ENCODE peak calls at places on chromosomes 12 and 14, in eight cellular contexts. G is NCI-H510A treated with DMSO at 0.1 percent for 48 hours; N is RPMI7951; T is NCI-H748 treated with DMSO at 0.1 percent for 48 hours; O is HEK293T; P is progenitor cell of endocrine pancreas; C is activated T-cell treated with anti-CD3 and anti-CD28 coated beads for 48 hours; V is activated CD4-positive, alpha-beta T cell treated with anti-CD3 and anti-CD28 coated beads for 1 hour. B is an unnamed sample.

GRCh38 chr12:51887476-51888315 is at the start of gene ANKRD33:
- DNase-seq in C (no peak), V (no peak), N (no peak), O (no peak), P (peak), T (no peak), G (no peak), B (no peak)

GRCh38 chr14:75301666-75302325 is 23.2 kb downstream of the FOS start:
- DNase-seq in O (no peak), T (no peak), C (no peak), P (no peak), G (no peak), V (no peak), N (no peak), B (no peak)

GRCh38 chr14:90730367-90730766 is 85.9 kb downstream of the TTC7B start:
- DNase-seq in O (no peak), N (no peak), G (no peak), C (no peak), T (no peak), V (no peak), P (no peak), B (no peak)

GRCh38 chr14:48983355-48983888 is 602.8 kb downstream of the RPS29 start:
- DNase-seq in G (peak), T (no peak), P (no peak), C (no peak), V (no peak), O (peak), N (no peak), B (no peak)

GRCh38 chr12:8609061-8609570 is 3.5 kb downstream of the AICDA start:
- DNase-seq in N (peak), T (peak), G (peak), C (no peak), P (no peak), O (peak), V (no peak), B (peak)

GRCh38 chr14:28763914-28764848 is 2.4 kb upstream of the FOXG1 start:
- DNase-seq in C (no peak), N (no peak), O (peak), P (no peak), G (peak), T (no peak), V (no peak), B (no peak)

GRCh38 chr12:109098142-109098652 is 800 bp downstream of the UNG start:
- DNase-seq in P (no peak), G (no peak), O (no peak), N (peak), T (no peak), V (no peak), C (no peak), B (peak)

GRCh38 chr12:89247541-89247942 is 104.8 kb downstream of the DUSP6 start:
- DNase-seq in O (no peak), G (peak), P (no peak), C (no peak), V (no peak), T (peak), N (peak), B (no peak)

GRCh38 chr14:72070458-72070857 is 138.2 kb downstream of the RGS6 start:
- DNase-seq in N (no peak), V (no peak), O (no peak), C (no peak), T (no peak), P (no peak), G (no peak), B (no peak)

GRCh38 chr12:65640489-65640901 is 183.8 kb upstream of the HMGA2 start:
- DNase-seq in T (no peak), N (no peak), C (no peak), O (peak), G (no peak), V (no peak), P (no peak), B (peak)

GRCh38 chr12:24462946-24463345 is 486.0 kb downstream of the BCAT1 start:
- DNase-seq in P (no peak), O (no peak), V (no peak), N (no peak), T (no peak), C (no peak), G (no peak), B (no peak)

GRCh38 chr14:25537846-25538455 is 488.0 kb upstream of the STXBP6 start:
- DNase-seq in P (peak), G (no peak), N (peak), O (peak), V (no peak), C (no peak), T (peak), B (peak)

GRCh38 chr14:61229475-61229888 is 51.7 kb downstream of the TMEM30B start:
- DNase-seq in O (peak), C (no peak), P (no peak), V (no peak), G (peak), T (peak), N (no peak), B (no peak)

GRCh38 chr14:64234877-64235651 is 59.1 kb downstream of the ESR2 start:
- DNase-seq in P (no peak), V (no peak), T (no peak), O (no peak), C (no peak), G (peak), N (no peak), B (no peak)

GRCh38 chr12:109592195-109592904 is 18.8 kb downstream of the MVK start:
- DNase-seq in C (no peak), P (no peak), T (no peak), V (no peak), N (no peak), O (no peak), G (no peak), B (no peak)

GRCh38 chr12:77578471-77579262 is 252.0 kb upstream of the NAV3 start:
- DNase-seq in V (no peak), T (peak), P (no peak), O (no peak), C (no peak), G (no peak), N (no peak), B (no peak)

GRCh38 chr12:66232258-66232657 is 43.2 kb downstream of the IRAK3 start:
- DNase-seq in T (no peak), C (no peak), G (peak), O (no peak), V (no peak), N (no peak), P (no peak), B (no peak)

GRCh38 chr12:6238875-6239274 is 38.7 kb downstream of the CD9 start:
- DNase-seq in P (no peak), G (no peak), C (no peak), T (no peak), O (no peak), N (no peak), V (no peak), B (no peak)

GRCh38 chr14:92464716-92465115 is 48.9 kb upstream of the RIN3 start:
- DNase-seq in P (no peak), V (no peak), T (no peak), G (no peak), O (no peak), C (no peak), N (no peak), B (no peak)

GRCh38 chr14:74697543-74697942 is 15.3 kb downstream of the AREL1 start:
- DNase-seq in V (no peak), N (peak), P (no peak), T (no peak), G (no peak), C (no peak), O (no peak), B (peak)

GRCh38 chr12:60501124-60501729 is 905.4 kb downstream of the SLC16A7 start:
- DNase-seq in V (no peak), N (no peak), C (no peak), O (no peak), G (no peak), T (no peak), P (no peak), B (peak)

GRCh38 chr12:8890313-8891084 is 23.8 kb upstream of the PHC1 start:
- DNase-seq in T (no peak), P (peak), G (peak), N (peak), V (peak), O (peak), C (peak), B (peak)